ENCODE peak calls at places on chromosomes 11 and 22, in four cellular contexts. One of them, this sample, is unnamed.

GRCh38 chr11:2889399-2890273 is 4.1 kb upstream of the CDKN1C start:
- DNase-seq in GM12878: no peak
- DNase-seq in HepG2: peak
- DNase-seq in HEK293T: no peak
- DNase-seq in this sample: no peak

GRCh38 chr11:78202733-78203167 is 14.0 kb downstream of the USP35 start:
- DNase-seq in GM12878: no peak
- DNase-seq in HepG2: peak
- DNase-seq in HEK293T: no peak
- DNase-seq in this sample: no peak

GRCh38 chr22:38641476-38641875 is 14.7 kb downstream of the FAM227A start:
- DNase-seq in GM12878: no peak
- DNase-seq in HEK293T: no peak
- DNase-seq in HepG2: no peak
- DNase-seq in this sample: no peak

GRCh38 chr11:128492903-128493569 is 94.3 kb downstream of the ETS1 start:
- DNase-seq in HepG2: no peak
- DNase-seq in GM12878: no peak
- DNase-seq in HEK293T: no peak
- DNase-seq in this sample: no peak

GRCh38 chr22:36339171-36340065 is 48.3 kb downstream of the MYH9 start:
- DNase-seq in HepG2: no peak
- DNase-seq in HEK293T: no peak
- DNase-seq in GM12878: no peak
- DNase-seq in this sample: no peak

GRCh38 chr11:112113539-112114457 is 27.1 kb downstream of the SDHD start:
- DNase-seq in HEK293T: peak
- DNase-seq in GM12878: no peak
- DNase-seq in HepG2: peak
- DNase-seq in this sample: peak

GRCh38 chr11:118792642-118793124 is 1.7 kb upstream of the DDX6 start:
- DNase-seq in GM12878: peak
- DNase-seq in HEK293T: peak
- DNase-seq in HepG2: peak
- DNase-seq in this sample: peak

GRCh38 chr11:102144357-102145342 is 34.4 kb downstream of the YAP1 start:
- DNase-seq in HEK293T: no peak
- DNase-seq in HepG2: peak
- DNase-seq in GM12878: no peak
- DNase-seq in this sample: no peak

GRCh38 chr11:77909277-77909676 is 85.2 kb downstream of the INTS4 start:
- DNase-seq in HEK293T: no peak
- DNase-seq in HepG2: no peak
- DNase-seq in GM12878: no peak
- DNase-seq in this sample: no peak

DNA sequence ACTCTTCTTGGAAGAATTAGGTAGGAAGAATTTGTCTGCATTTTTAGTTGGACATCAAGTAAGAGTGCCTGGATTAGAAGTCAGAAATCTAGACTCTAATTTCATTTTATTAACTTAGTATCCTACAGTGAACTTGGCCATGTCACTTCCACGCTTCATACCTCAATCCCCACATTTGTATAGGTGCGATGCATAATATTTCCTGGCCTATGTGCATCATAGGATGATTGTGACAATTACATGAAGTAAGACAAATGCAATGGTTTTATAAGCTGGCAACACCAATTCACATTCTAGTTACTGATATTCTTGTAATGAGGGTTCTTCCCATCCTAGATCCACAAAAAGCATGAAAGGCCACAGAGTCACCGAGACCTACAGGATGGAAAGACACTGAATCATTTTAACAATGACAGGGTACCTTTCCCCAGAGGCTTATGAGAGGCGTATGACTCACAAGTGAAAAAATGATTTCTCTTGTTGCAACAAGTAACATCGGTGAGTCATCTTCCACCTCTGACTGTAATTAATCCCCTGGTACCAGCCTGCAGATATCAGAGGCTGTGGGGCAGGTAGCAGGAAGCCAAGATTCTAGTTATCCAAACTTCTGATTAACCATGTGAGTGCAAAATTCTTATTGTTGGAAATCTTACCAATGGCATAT is 56.0 kb upstream of the OR5AK2 start:
- DNase-seq in HEK293T: no peak
- DNase-seq in HepG2: peak
- DNase-seq in GM12878: no peak
- DNase-seq in this sample: no peak
- TF ChIP-seq FOXK2 in HEK293T: no peak
- TF ChIP-seq FOXK2 in HepG2: no peak
- TF ChIP-seq FOXK2 in GM12878: no peak
- TF ChIP-seq FOXK2 in this sample: no peak

GRCh38 chr11:45424781-45425180 is 138.6 kb upstream of the SYT13 start:
- DNase-seq in HepG2: no peak
- DNase-seq in HEK293T: no peak
- DNase-seq in GM12878: no peak
- DNase-seq in this sample: no peak
- TF ChIP-seq FOXK2 in HepG2: no peak
- TF ChIP-seq FOXK2 in HEK293T: no peak
- TF ChIP-seq FOXK2 in GM12878: no peak
- TF ChIP-seq FOXK2 in this sample: no peak

GRCh38 chr11:489610-490185 is 17.3 kb downstream of the RNH1 start:
- DNase-seq in GM12878: no peak
- DNase-seq in HepG2: no peak
- DNase-seq in HEK293T: no peak
- DNase-seq in this sample: no peak

GRCh38 chr11:491358-491757 is 15.7 kb downstream of the RNH1 start:
- DNase-seq in HepG2: no peak
- DNase-seq in HEK293T: no peak
- DNase-seq in GM12878: no peak
- DNase-seq in this sample: no peak

GRCh38 chr11:490186-490929 is 16.7 kb downstream of the RNH1 start:
- DNase-seq in HepG2: no peak
- DNase-seq in HEK293T: no peak
- DNase-seq in GM12878: no peak
- DNase-seq in this sample: no peak

GRCh38 chr11:492416-493226 is 14.4 kb downstream of the RNH1 start:
- DNase-seq in HEK293T: no peak
- DNase-seq in GM12878: no peak
- DNase-seq in HepG2: no peak
- DNase-seq in this sample: no peak

GRCh38 chr11:490930-491260 is 16.1 kb downstream of the RNH1 start:
- DNase-seq in HEK293T: no peak
- DNase-seq in GM12878: no peak
- DNase-seq in HepG2: no peak
- DNase-seq in this sample: no peak
- TF ChIP-seq FOXK2 in HEK293T: no peak
- TF ChIP-seq FOXK2 in GM12878: no peak
- TF ChIP-seq FOXK2 in HepG2: no peak
- TF ChIP-seq FOXK2 in this sample: no peak

DNA sequence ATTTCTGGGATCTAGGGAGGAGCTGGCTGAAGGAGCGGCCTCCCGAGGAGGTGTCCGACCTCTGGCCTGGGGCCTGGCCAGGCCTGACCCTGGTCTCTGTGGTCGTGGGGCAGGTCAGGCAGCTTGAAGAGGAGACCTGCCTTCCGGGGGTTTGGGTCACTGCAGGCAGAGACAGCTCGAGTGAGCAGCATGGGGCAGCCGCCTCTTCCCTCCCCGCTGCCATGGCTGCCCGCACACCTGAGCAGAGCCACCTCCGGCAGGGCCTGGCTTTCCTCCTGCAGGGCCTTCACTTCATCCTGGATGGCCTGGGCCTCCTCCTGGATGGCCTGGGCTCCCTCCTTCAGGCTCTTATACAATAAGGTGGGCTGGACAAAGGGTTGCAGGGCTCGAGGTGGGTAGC is 8.0 kb upstream of the NAALADL1 start:
- DNase-seq in HEK293T: no peak
- DNase-seq in HepG2: no peak
- DNase-seq in GM12878: no peak
- DNase-seq in this sample: no peak
- TF ChIP-seq FOXK2 in HEK293T: no peak
- TF ChIP-seq FOXK2 in HepG2: no peak
- TF ChIP-seq FOXK2 in GM12878: no peak
- TF ChIP-seq FOXK2 in this sample: no peak

GRCh38 chr22:40666151-40666848 is 13.0 kb upstream of the MCHR1 start:
- DNase-seq in HEK293T: no peak
- DNase-seq in GM12878: no peak
- DNase-seq in HepG2: no peak
- DNase-seq in this sample: no peak
- TF ChIP-seq FOXK2 in HEK293T: no peak
- TF ChIP-seq FOXK2 in GM12878: no peak
- TF ChIP-seq FOXK2 in HepG2: no peak
- TF ChIP-seq FOXK2 in this sample: no peak

DNA sequence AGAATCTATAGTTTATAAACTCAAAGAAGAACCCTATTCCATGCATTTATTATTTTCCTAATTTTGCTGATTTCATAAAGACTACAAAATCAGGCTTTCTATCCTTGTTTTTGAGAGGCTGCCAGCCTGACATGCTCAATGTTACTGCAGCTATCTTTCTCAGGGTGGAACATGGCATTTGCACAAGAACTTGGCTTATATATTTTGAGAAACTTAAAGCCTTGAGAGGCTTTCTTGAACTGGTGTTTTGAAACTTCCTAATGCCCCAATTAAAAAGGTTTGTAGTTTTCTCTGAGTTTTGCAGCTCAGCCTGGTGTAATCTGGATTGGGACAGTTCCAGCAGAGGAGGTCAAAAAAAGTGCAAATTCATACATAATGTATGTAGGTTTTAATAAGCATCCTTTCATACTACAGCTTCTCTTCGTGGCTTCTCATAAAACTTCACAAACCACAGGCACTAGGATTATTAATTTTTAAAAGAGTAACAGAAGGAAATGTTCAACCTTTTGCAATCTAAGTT is 223.4 kb downstream of the FAM76B start:
- DNase-seq in HepG2: no peak
- DNase-seq in HEK293T: no peak
- DNase-seq in GM12878: no peak
- DNase-seq in this sample: no peak
- TF ChIP-seq FOXK2 in HepG2: no peak
- TF ChIP-seq FOXK2 in HEK293T: no peak
- TF ChIP-seq FOXK2 in GM12878: no peak
- TF ChIP-seq FOXK2 in this sample: no peak